ENCODE peak calls at places on chromosomes 6 and 20, in ten cellular contexts. K is fibroblast of lung, C is Ammon's horn, A is retina, M is HT1080, X is NAMALWA, F is EH, D is SW 1271, Z is fibroblast of villous mesenchyme, L is IMR-90. I is an unnamed sample.

GRCh38 chr20:35306931-35307517 is 14.8 kb upstream of the FAM83C start:
- DNase-seq in K (peak), C (peak), A (peak), M (peak), X (peak), F (peak), D (peak), Z (peak), L (peak), I (no peak)

GRCh38 chr20:22590662-22591061 is 6.3 kb upstream of the FOXA2 start:
- DNase-seq in K (no peak), C (no peak), A (no peak), M (no peak), X (no peak), F (no peak), D (no peak), Z (no peak), L (no peak), I (no peak)

GRCh38 chr6:142374090-142374783 is 72.4 kb downstream of the ADGRG6 start:
- DNase-seq in K (no peak), C (no peak), A (no peak), M (no peak), X (no peak), F (peak), D (no peak), Z (no peak), L (no peak), I (no peak)

GRCh38 chr6:10621227-10621626 is 73.2 kb downstream of the C6orf52 start:
- DNase-seq in K (no peak), C (no peak), A (no peak), M (no peak), X (no peak), F (no peak), D (no peak), Z (no peak), L (no peak), I (no peak)

GRCh38 chr20:19749537-19749936 is 8.5 kb upstream of the RIN2 start:
- DNase-seq in K (no peak), C (no peak), A (no peak), M (no peak), X (no peak), F (no peak), D (no peak), Z (no peak), L (no peak), I (no peak)

GRCh38 chr20:51522207-51522606 is 20.3 kb downstream of the NFATC2 start:
- DNase-seq in K (no peak), C (no peak), A (no peak), M (no peak), X (no peak), F (no peak), D (no peak), Z (no peak), L (no peak), I (no peak)

GRCh38 chr6:161168281-161168891 is 105.5 kb downstream of the AGPAT4 start:
- DNase-seq in K (peak), C (peak), A (peak), M (peak), X (no peak), F (peak), D (peak), Z (peak), L (peak), I (no peak)

GRCh38 chr6:29720863-29721262 is 2.4 kb upstream of the HLA-F start:
- DNase-seq in K (no peak), C (no peak), A (no peak), M (no peak), X (no peak), F (no peak), D (no peak), Z (no peak), L (no peak), I (no peak)

GRCh38 chr6:12423852-12424251 is 133.7 kb downstream of the EDN1 start:
- DNase-seq in K (peak), C (no peak), A (no peak), M (no peak), X (no peak), F (no peak), D (no peak), Z (no peak), L (no peak), I (no peak)

GRCh38 chr6:85418059-85418458 is 31.8 kb upstream of the NT5E start:
- DNase-seq in K (peak), C (no peak), A (no peak), M (peak), X (no peak), F (peak), D (no peak), Z (peak), L (peak), I (no peak)

GRCh38 chr6:163313981-163314380 is 100.5 kb upstream of the QKI start:
- DNase-seq in K (no peak), C (no peak), A (no peak), M (no peak), X (no peak), F (no peak), D (no peak), Z (no peak), L (no peak), I (no peak)

GRCh38 chr6:73637404-73637803 is 16.4 kb downstream of the SLC17A5 start:
- DNase-seq in K (no peak), C (no peak), A (no peak), M (no peak), X (no peak), F (no peak), D (no peak), Z (no peak), L (no peak), I (no peak)

GRCh38 chr6:161486326-161486725 is 212.5 kb upstream of the AGPAT4 start:
- DNase-seq in K (peak), C (peak), A (no peak), M (peak), X (no peak), F (peak), D (no peak), Z (no peak), L (peak), I (no peak)

GRCh38 chr6:147133669-147134068 is 70.5 kb upstream of the STXBP5 start:
- DNase-seq in K (no peak), C (no peak), A (no peak), M (no peak), X (no peak), F (no peak), D (no peak), Z (no peak), L (no peak), I (no peak)

I was measured in SIG-M5.